ENCODE peak calls at places on chromosomes 13 and 19, in five cellular contexts. One of them, this sample, is unnamed.

GRCh38 chr13:33326246-33326645 is 40.7 kb upstream of the STARD13 start:
- DNase-seq in lower lobe of right lung: no peak
- DNase-seq in upper lobe of left lung: no peak
- DNase-seq in AG04450: no peak
- DNase-seq in right cardiac atrium: no peak
- DNase-seq in this sample: no peak

GRCh38 chr19:29260477-29261317 is 47.7 kb upstream of the UQCRFS1 start:
- DNase-seq in lower lobe of right lung: no peak
- DNase-seq in upper lobe of left lung: no peak
- DNase-seq in AG04450: no peak
- DNase-seq in right cardiac atrium: no peak
- DNase-seq in this sample: no peak

GRCh38 chr19:1673645-1674292 is 21.4 kb upstream of the TCF3 start:
- DNase-seq in lower lobe of right lung: no peak
- DNase-seq in upper lobe of left lung: no peak
- DNase-seq in AG04450: no peak
- DNase-seq in right cardiac atrium: peak; percentile 25
- DNase-seq in this sample: no peak

GRCh38 chr19:16249826-16250434 is 52.2 kb downstream of the AP1M1 start:
- DNase-seq in lower lobe of right lung: no peak
- DNase-seq in upper lobe of left lung: no peak
- DNase-seq in AG04450: peak; percentile 11
- DNase-seq in right cardiac atrium: no peak
- DNase-seq in this sample: no peak

GRCh38 chr19:51676566-51677083 is 16.5 kb upstream of the SPACA6 start:
- DNase-seq in lower lobe of right lung: no peak
- DNase-seq in upper lobe of left lung: no peak
- DNase-seq in AG04450: no peak
- DNase-seq in right cardiac atrium: no peak
- DNase-seq in this sample: no peak

GRCh38 chr13:24225930-24226329 is 65.4 kb downstream of the SPATA13 start:
- DNase-seq in lower lobe of right lung: no peak
- DNase-seq in upper lobe of left lung: no peak
- DNase-seq in AG04450: no peak
- DNase-seq in right cardiac atrium: no peak
- DNase-seq in this sample: no peak

GRCh38 chr13:87042946-87043345 is 628.2 kb upstream of the SLITRK5 start:
- DNase-seq in lower lobe of right lung: no peak
- DNase-seq in upper lobe of left lung: no peak
- DNase-seq in AG04450: no peak
- DNase-seq in right cardiac atrium: no peak
- DNase-seq in this sample: no peak

GRCh38 chr19:6032827-6033226 is 54.9 kb upstream of the RANBP3 start:
- DNase-seq in lower lobe of right lung: peak; percentile 20
- DNase-seq in upper lobe of left lung: no peak
- DNase-seq in AG04450: no peak
- DNase-seq in right cardiac atrium: no peak
- DNase-seq in this sample: no peak

GRCh38 chr19:6423499-6424189 is 967 bp downstream of the KHSRP start:
- DNase-seq in lower lobe of right lung: no peak
- DNase-seq in upper lobe of left lung: peak; percentile 56
- DNase-seq in AG04450: no peak
- DNase-seq in right cardiac atrium: no peak
- DNase-seq in this sample: peak; percentile 18

GRCh38 chr13:96426160-96426559 is 336.3 kb downstream of the HS6ST3 start:
- DNase-seq in lower lobe of right lung: no peak
- DNase-seq in upper lobe of left lung: no peak
- DNase-seq in AG04450: no peak
- DNase-seq in right cardiac atrium: no peak
- DNase-seq in this sample: no peak

GRCh38 chr13:44873486-44873885 is 115.8 kb downstream of the NUFIP1 start:
- DNase-seq in lower lobe of right lung: no peak
- DNase-seq in upper lobe of left lung: no peak
- DNase-seq in AG04450: no peak
- DNase-seq in right cardiac atrium: no peak
- DNase-seq in this sample: no peak

GRCh38 chr19:40220674-40221073 is 2.5 kb upstream of the TTC9B start:
- DNase-seq in lower lobe of right lung: no peak
- DNase-seq in upper lobe of left lung: no peak
- DNase-seq in AG04450: no peak
- DNase-seq in right cardiac atrium: no peak
- DNase-seq in this sample: no peak

GRCh38 chr19:35206379-35206778 is 22.2 kb downstream of the FAM187B start:
- DNase-seq in lower lobe of right lung: no peak
- DNase-seq in upper lobe of left lung: no peak
- DNase-seq in AG04450: no peak
- DNase-seq in right cardiac atrium: no peak
- DNase-seq in this sample: peak; percentile 56

GRCh38 chr19:35292986-35293732 is 1.2 kb downstream of the MAG start:
- DNase-seq in lower lobe of right lung: no peak
- DNase-seq in upper lobe of left lung: no peak
- DNase-seq in AG04450: no peak
- DNase-seq in right cardiac atrium: no peak
- DNase-seq in this sample: no peak

GRCh38 chr13:44211753-44212152 is 161.9 kb upstream of the SERP2 start:
- DNase-seq in lower lobe of right lung: no peak
- DNase-seq in upper lobe of left lung: no peak
- DNase-seq in AG04450: no peak
- DNase-seq in right cardiac atrium: no peak
- DNase-seq in this sample: no peak

GRCh38 chr13:107079423-107080099 is 511.6 kb upstream of the ARGLU1 start:
- DNase-seq in lower lobe of right lung: no peak
- DNase-seq in upper lobe of left lung: no peak
- DNase-seq in AG04450: no peak
- DNase-seq in right cardiac atrium: no peak
- DNase-seq in this sample: no peak

GRCh38 chr19:16191216-16191908 is 6.2 kb downstream of the FAM32A start:
- DNase-seq in lower lobe of right lung: no peak
- DNase-seq in upper lobe of left lung: no peak
- DNase-seq in AG04450: no peak
- DNase-seq in right cardiac atrium: no peak
- DNase-seq in this sample: no peak

GRCh38 chr13:45048890-45049407 is 59.6 kb downstream of the GPALPP1 start:
- DNase-seq in lower lobe of right lung: no peak
- DNase-seq in upper lobe of left lung: no peak
- DNase-seq in AG04450: no peak
- DNase-seq in right cardiac atrium: no peak
- DNase-seq in this sample: no peak

GRCh38 chr13:29845440-29846056 is 4.9 kb downstream of the UBL3 start:
- DNase-seq in lower lobe of right lung: no peak
- DNase-seq in upper lobe of left lung: no peak
- DNase-seq in AG04450: no peak
- DNase-seq in right cardiac atrium: no peak
- DNase-seq in this sample: no peak

GRCh38 chr13:31012285-31013024 is 80.0 kb downstream of the TEX26 start:
- DNase-seq in lower lobe of right lung: no peak
- DNase-seq in upper lobe of left lung: no peak
- DNase-seq in AG04450: no peak
- DNase-seq in right cardiac atrium: no peak
- DNase-seq in this sample: no peak

GRCh38 chr13:98687319-98687718 is 65.2 kb downstream of the SLC15A1 start:
- DNase-seq in lower lobe of right lung: no peak
- DNase-seq in upper lobe of left lung: no peak
- DNase-seq in AG04450: no peak
- DNase-seq in right cardiac atrium: no peak
- DNase-seq in this sample: no peak

GRCh38 chr13:76917096-76917495 is 30.9 kb upstream of the KCTD12 start:
- DNase-seq in lower lobe of right lung: no peak
- DNase-seq in upper lobe of left lung: no peak
- DNase-seq in AG04450: no peak
- DNase-seq in right cardiac atrium: no peak
- DNase-seq in this sample: no peak

GRCh38 chr19:2478756-2479555 is 3.0 kb downstream of the GADD45B start:
- DNase-seq in lower lobe of right lung: peak; percentile 88
- DNase-seq in upper lobe of left lung: peak; percentile 86
- DNase-seq in AG04450: no peak
- DNase-seq in right cardiac atrium: peak; percentile 94
- DNase-seq in this sample: peak; percentile 80

GRCh38 chr13:32262619-32263018 is 52.5 kb downstream of the ZAR1L start:
- DNase-seq in lower lobe of right lung: no peak
- DNase-seq in upper lobe of left lung: no peak
- DNase-seq in AG04450: no peak
- DNase-seq in right cardiac atrium: no peak
- DNase-seq in this sample: no peak

GRCh38 chr13:110419391-110419791 is 112.3 kb downstream of the COL4A2 start:
- DNase-seq in lower lobe of right lung: no peak
- DNase-seq in upper lobe of left lung: no peak
- DNase-seq in AG04450: no peak
- DNase-seq in right cardiac atrium: no peak
- DNase-seq in this sample: no peak

GRCh38 chr19:43476606-43477005 is 11.2 kb upstream of the LYPD3 start:
- DNase-seq in lower lobe of right lung: no peak
- DNase-seq in upper lobe of left lung: no peak
- DNase-seq in AG04450: peak; percentile 74
- DNase-seq in right cardiac atrium: no peak
- DNase-seq in this sample: no peak

GRCh38 chr13:47178090-47178950 is 281.5 kb upstream of the HTR2A start:
- DNase-seq in lower lobe of right lung: no peak
- DNase-seq in upper lobe of left lung: no peak
- DNase-seq in AG04450: no peak
- DNase-seq in right cardiac atrium: no peak
- DNase-seq in this sample: no peak

GRCh38 chr19:30144794-30145193 is 202.8 kb downstream of the URI1 start:
- DNase-seq in lower lobe of right lung: no peak
- DNase-seq in upper lobe of left lung: no peak
- DNase-seq in AG04450: no peak
- DNase-seq in right cardiac atrium: no peak
- DNase-seq in this sample: no peak

GRCh38 chr19:18416778-18417249 is 2.4 kb upstream of the SSBP4 start:
- DNase-seq in lower lobe of right lung: peak; percentile 92
- DNase-seq in upper lobe of left lung: peak; percentile 86
- DNase-seq in AG04450: no peak
- DNase-seq in right cardiac atrium: peak; percentile 98
- DNase-seq in this sample: peak; percentile 63
- H3K27ac ChIP-seq in lower lobe of right lung: peak overlapping the region; percentile 97
- H3K27ac ChIP-seq in upper lobe of left lung: peak overlapping the region; percentile 94
- H3K27ac ChIP-seq in AG04450: peak overlapping the region; percentile 94
- H3K27ac ChIP-seq in right cardiac atrium: peak overlapping the region; percentile 98
- H3K27ac ChIP-seq in this sample: no peak overlapping the region

GRCh38 chr13:94713556-94714182 is 1.3 kb upstream of the SOX21 start:
- DNase-seq in lower lobe of right lung: no peak
- DNase-seq in upper lobe of left lung: no peak
- DNase-seq in AG04450: no peak
- DNase-seq in right cardiac atrium: peak; percentile 16
- DNase-seq in this sample: no peak

GRCh38 chr13:94710881-94711560 is 1.3 kb downstream of the SOX21 start:
- DNase-seq in lower lobe of right lung: no peak
- DNase-seq in upper lobe of left lung: no peak
- DNase-seq in AG04450: no peak
- DNase-seq in right cardiac atrium: no peak
- DNase-seq in this sample: no peak

GRCh38 chr13:94711561-94712286 is 621 bp downstream of the SOX21 start:
- DNase-seq in lower lobe of right lung: no peak
- DNase-seq in upper lobe of left lung: no peak
- DNase-seq in AG04450: no peak
- DNase-seq in right cardiac atrium: peak; percentile 47
- DNase-seq in this sample: no peak

GRCh38 chr13:94712812-94713555 is 639 bp upstream of the SOX21 start:
- DNase-seq in lower lobe of right lung: no peak
- DNase-seq in upper lobe of left lung: no peak
- DNase-seq in AG04450: no peak
- DNase-seq in right cardiac atrium: peak; percentile 60
- DNase-seq in this sample: no peak

GRCh38 chr13:94712287-94712811 is at the start of gene SOX21:
- DNase-seq in lower lobe of right lung: no peak
- DNase-seq in upper lobe of left lung: no peak
- DNase-seq in AG04450: no peak
- DNase-seq in right cardiac atrium: peak; percentile 26
- DNase-seq in this sample: no peak
- H3K4me3 ChIP-seq in lower lobe of right lung: peak within 1 kb of the TSS; percentile 46
- H3K4me3 ChIP-seq in upper lobe of left lung: peak within 1 kb of the TSS; percentile 36
- H3K4me3 ChIP-seq in AG04450: no peak within 1 kb of the TSS
- H3K4me3 ChIP-seq in right cardiac atrium: peak within 1 kb of the TSS; percentile 45
- H3K4me3 ChIP-seq in this sample: no peak within 1 kb of the TSS

GRCh38 chr13:109272595-109273325 is 513.6 kb downstream of the IRS2 start:
- DNase-seq in lower lobe of right lung: no peak
- DNase-seq in upper lobe of left lung: no peak
- DNase-seq in AG04450: no peak
- DNase-seq in right cardiac atrium: no peak
- DNase-seq in this sample: no peak
- H3K27ac ChIP-seq in lower lobe of right lung: peak overlapping the region; percentile 42
- H3K27ac ChIP-seq in upper lobe of left lung: peak overlapping the region; percentile 56
- H3K27ac ChIP-seq in AG04450: no peak overlapping the region
- H3K27ac ChIP-seq in right cardiac atrium: no peak overlapping the region
- H3K27ac ChIP-seq in this sample: no peak overlapping the region

GRCh38 chr19:47448360-47448727 is 23.3 kb downstream of the SLC8A2 start:
- DNase-seq in lower lobe of right lung: no peak
- DNase-seq in upper lobe of left lung: no peak
- DNase-seq in AG04450: no peak
- DNase-seq in right cardiac atrium: no peak
- DNase-seq in this sample: no peak

GRCh38 chr19:47445937-47446402 is 25.7 kb downstream of the SLC8A2 start:
- DNase-seq in lower lobe of right lung: peak; percentile 62
- DNase-seq in upper lobe of left lung: peak; percentile 42
- DNase-seq in AG04450: no peak
- DNase-seq in right cardiac atrium: peak; percentile 70
- DNase-seq in this sample: peak; percentile 68

GRCh38 chr19:47445527-47445926 is 26.2 kb downstream of the SLC8A2 start:
- DNase-seq in lower lobe of right lung: no peak
- DNase-seq in upper lobe of left lung: no peak
- DNase-seq in AG04450: no peak
- DNase-seq in right cardiac atrium: no peak
- DNase-seq in this sample: no peak

GRCh38 chr19:47447470-47448359 is 24.0 kb downstream of the SLC8A2 start:
- DNase-seq in lower lobe of right lung: peak; percentile 70
- DNase-seq in upper lobe of left lung: peak; percentile 31
- DNase-seq in AG04450: no peak
- DNase-seq in right cardiac atrium: peak; percentile 72
- DNase-seq in this sample: peak; percentile 63

DNA sequence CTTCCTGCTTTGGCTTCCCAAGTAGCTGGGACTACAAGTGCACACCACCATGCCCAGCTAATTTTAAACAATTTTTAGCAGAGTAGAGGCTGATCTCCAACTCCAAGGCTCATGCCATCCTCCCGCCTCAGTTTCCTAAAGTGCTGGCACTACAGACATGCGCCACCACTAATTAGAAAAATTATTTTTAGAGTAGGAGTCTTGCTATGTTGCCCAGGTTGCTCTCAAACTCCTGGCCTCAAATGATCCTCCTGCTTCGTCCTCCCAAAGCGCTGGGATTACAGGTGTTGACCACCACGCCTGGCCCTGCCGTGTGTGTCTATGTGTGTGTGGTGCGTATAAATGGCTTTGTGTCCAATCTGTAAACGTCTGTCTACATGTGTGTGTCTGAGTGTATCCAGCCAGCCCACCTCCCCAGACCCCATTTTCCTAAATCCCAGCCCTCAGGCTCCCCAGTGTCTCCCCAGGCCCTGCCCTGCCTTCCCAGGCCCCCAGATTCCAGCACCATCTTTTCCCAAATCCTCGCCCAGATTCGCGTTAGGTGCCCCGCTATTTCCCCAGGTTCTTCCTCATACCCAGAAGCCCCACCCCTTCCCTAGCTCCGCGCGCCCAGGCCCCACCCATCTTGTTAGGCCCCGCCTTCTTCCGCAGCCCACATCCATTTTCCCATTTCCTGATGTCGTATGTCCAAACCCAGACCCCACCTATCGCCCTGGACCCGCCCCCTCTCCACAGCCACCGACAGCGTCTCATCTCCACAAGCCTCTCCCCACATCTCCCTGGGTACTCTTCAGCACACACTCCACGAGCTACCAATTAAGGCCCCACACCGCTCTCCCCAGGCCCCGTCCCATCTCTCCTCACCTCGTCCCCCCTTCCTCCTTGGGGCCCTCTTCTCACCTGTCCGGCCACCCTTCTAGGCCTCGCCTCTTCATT is 24.9 kb downstream of the SLC8A2 start:
- DNase-seq in lower lobe of right lung: peak; percentile 62
- DNase-seq in upper lobe of left lung: peak; percentile 24
- DNase-seq in AG04450: no peak
- DNase-seq in right cardiac atrium: no peak
- DNase-seq in this sample: no peak
- H3K4me3 ChIP-seq in lower lobe of right lung: no peak overlapping the region
- H3K4me3 ChIP-seq in upper lobe of left lung: no peak overlapping the region
- H3K4me3 ChIP-seq in AG04450: no peak overlapping the region
- H3K4me3 ChIP-seq in right cardiac atrium: no peak overlapping the region
- H3K4me3 ChIP-seq in this sample: peak overlapping the region; percentile 40

This sample was measured in CD8-positive, alpha-beta T cell.